ENCODE peak calls at places on chromosomes 7 and 10, in nine cellular contexts. S is AG10803, K is foreskin fibroblast, L is IMR-90, H is ascending aorta, W is Caco-2, A is spleen, X is dorsolateral prefrontal cortex, U is WTC11. D is an unnamed sample.

GRCh38 chr7:55288070-55288824 is 76.9 kb upstream of the LANCL2 start:
- DNase-seq in A (no peak), W (no peak), L (no peak), X (no peak), U (no peak), S (no peak), K (peak), H (no peak), D (no peak)

GRCh38 chr7:66335318-66335717 is 130.2 kb downstream of the TPST1 start:
- DNase-seq in L (peak), K (no peak), A (no peak), U (no peak), X (no peak), S (no peak), H (no peak), W (no peak), D (no peak)

GRCh38 chr7:16668978-16669377 is 23.0 kb downstream of the BZW2 start:
- DNase-seq in W (no peak), A (no peak), H (no peak), L (no peak), X (no peak), K (peak), S (peak), U (no peak), D (no peak)

GRCh38 chr7:149871576-149871975 is 2.2 kb upstream of the ATP6V0E2 start:
- DNase-seq in U (no peak), X (no peak), S (no peak), L (no peak), H (no peak), W (no peak), A (no peak), K (no peak), D (no peak)

GRCh38 chr10:3786295-3786981 is 1.4 kb upstream of the KLF6 start:
- DNase-seq in W (peak), X (no peak), L (peak), K (peak), S (peak), H (no peak), U (peak), A (peak), D (peak)

GRCh38 chr10:76106611-76107010 is 675.2 kb downstream of the LRMDA start:
- DNase-seq in S (no peak), H (no peak), U (no peak), W (no peak), L (no peak), K (no peak), X (no peak), A (no peak), D (peak)

GRCh38 chr7:47912332-47912731 is 35.9 kb downstream of the PKD1L1 start:
- DNase-seq in U (no peak), A (no peak), K (no peak), H (peak), W (no peak), X (no peak), L (no peak), S (no peak), D (no peak)

GRCh38 chr10:100528885-100529472 is 692 bp downstream of the NDUFB8 start:
- DNase-seq in S (no peak), K (peak), H (no peak), L (no peak), X (no peak), W (no peak), U (no peak), A (no peak), D (peak)

GRCh38 chr10:77162697-77163096 is 474.9 kb downstream of the KCNMA1 start:
- DNase-seq in W (no peak), X (no peak), L (peak), H (no peak), S (peak), K (peak), A (no peak), U (no peak), D (no peak)

GRCh38 chr7:26073041-26073440 is 79.0 kb upstream of the NFE2L3 start:
- DNase-seq in L (no peak), U (no peak), K (no peak), W (no peak), H (no peak), A (no peak), S (no peak), X (no peak), D (no peak)

GRCh38 chr10:17026686-17027485 is 102.7 kb downstream of the CUBN start:
- DNase-seq in S (peak), K (peak), A (no peak), U (no peak), L (peak), X (no peak), H (no peak), W (no peak), D (no peak)

GRCh38 chr7:16914771-16915170 is 33.0 kb upstream of the AGR3 start:
- DNase-seq in A (no peak), L (no peak), U (no peak), H (no peak), X (no peak), W (peak), K (no peak), S (no peak), D (no peak)

GRCh38 chr10:104642311-104643022 is 1.4 kb downstream of the SORCS3 start:
- DNase-seq in S (no peak), K (peak), U (peak), W (no peak), A (no peak), X (peak), L (no peak), H (no peak), D (peak)

GRCh38 chr10:107733328-107733727 is 568.8 kb upstream of the SORCS1 start:
- DNase-seq in S (peak), W (no peak), H (no peak), L (peak), K (peak), X (no peak), A (no peak), U (no peak), D (no peak)

GRCh38 chr10:13961096-13961495 is 369.6 kb downstream of the FRMD4A start:
- DNase-seq in W (no peak), H (no peak), X (no peak), L (peak), K (peak), A (no peak), S (peak), U (no peak), D (no peak)

GRCh38 chr10:75195035-75195763 is 15.4 kb upstream of the VDAC2 start:
- DNase-seq in X (no peak), L (peak), K (peak), U (no peak), H (peak), W (no peak), A (no peak), S (peak), D (no peak)

GRCh38 chr10:25294032-25294926 is 119.5 kb downstream of the GPR158 start:
- DNase-seq in X (no peak), U (no peak), H (no peak), S (no peak), K (peak), W (no peak), L (peak), A (no peak), D (no peak)

GRCh38 chr10:3749597-3750351 is 35.2 kb downstream of the KLF6 start:
- DNase-seq in A (no peak), W (no peak), X (no peak), U (no peak), S (peak), K (peak), H (peak), L (peak), D (peak)

GRCh38 chr7:78492146-78492545 is 693.6 kb downstream of the PHTF2 start:
- DNase-seq in U (no peak), S (no peak), L (no peak), A (no peak), W (no peak), H (no peak), X (no peak), K (no peak), D (no peak)

GRCh38 chr10:29878492-29878891 is 180.9 kb downstream of the JCAD start:
- DNase-seq in K (no peak), L (no peak), U (no peak), S (no peak), W (no peak), X (no peak), A (no peak), H (no peak), D (peak)

GRCh38 chr10:100645609-100646008 is 99.8 kb upstream of the PAX2 start:
- DNase-seq in A (no peak), U (no peak), X (no peak), K (no peak), H (no peak), W (no peak), S (no peak), L (no peak), D (no peak)

GRCh38 chr10:87656431-87657072 is 3.1 kb upstream of the PAPSS2 start:
- DNase-seq in L (peak), A (no peak), S (peak), W (no peak), U (no peak), X (no peak), K (peak), H (no peak), D (no peak)

GRCh38 chr10:112706580-112706979 is 243.5 kb upstream of the TCF7L2 start:
- DNase-seq in A (no peak), W (no peak), H (no peak), S (no peak), L (no peak), U (no peak), X (no peak), K (no peak), D (no peak)

GRCh38 chr7:141359740-141360413 is 191.3 kb upstream of the AGK start:
- DNase-seq in S (no peak), K (no peak), U (no peak), H (no peak), L (no peak), A (no peak), X (no peak), W (no peak), D (no peak)

GRCh38 chr10:131930150-131930549 is 29.3 kb downstream of the PPP2R2D start:
- DNase-seq in L (no peak), H (no peak), A (peak), K (no peak), U (no peak), W (no peak), X (no peak), S (no peak), D (no peak)

GRCh38 chr10:131926743-131927595 is 26.2 kb downstream of the PPP2R2D start:
- DNase-seq in A (no peak), U (no peak), L (no peak), S (no peak), X (no peak), H (peak), W (no peak), K (no peak), D (no peak)

GRCh38 chr10:131930586-131931330 is 29.9 kb downstream of the PPP2R2D start:
- DNase-seq in S (no peak), H (no peak), U (no peak), L (no peak), A (peak), K (no peak), X (no peak), W (no peak), D (no peak)

GRCh38 chr10:131928248-131929095 is 27.7 kb downstream of the PPP2R2D start:
- DNase-seq in A (peak), X (no peak), S (no peak), W (no peak), U (no peak), K (no peak), H (peak), L (peak), D (no peak)

GRCh38 chr10:131929122-131929845 is 28.5 kb downstream of the PPP2R2D start:
- DNase-seq in X (no peak), K (no peak), H (peak), S (no peak), A (peak), W (no peak), L (no peak), U (peak), D (no peak)
- TF ChIP-seq CTCF in X (no peak), K (no peak), H (no peak), S (no peak), A (no peak), W (no peak), L (no peak), U (no peak), D (no peak)

GRCh38 chr10:78419481-78420265 is 386.0 kb downstream of the RPS24 start:
- DNase-seq in H (peak), L (no peak), X (no peak), A (no peak), W (no peak), S (no peak), K (no peak), U (no peak), D (no peak)
- TF ChIP-seq CTCF in H (no peak), L (no peak), X (no peak), A (no peak), W (no peak), S (no peak), K (no peak), U (no peak), D (no peak)

DNA sequence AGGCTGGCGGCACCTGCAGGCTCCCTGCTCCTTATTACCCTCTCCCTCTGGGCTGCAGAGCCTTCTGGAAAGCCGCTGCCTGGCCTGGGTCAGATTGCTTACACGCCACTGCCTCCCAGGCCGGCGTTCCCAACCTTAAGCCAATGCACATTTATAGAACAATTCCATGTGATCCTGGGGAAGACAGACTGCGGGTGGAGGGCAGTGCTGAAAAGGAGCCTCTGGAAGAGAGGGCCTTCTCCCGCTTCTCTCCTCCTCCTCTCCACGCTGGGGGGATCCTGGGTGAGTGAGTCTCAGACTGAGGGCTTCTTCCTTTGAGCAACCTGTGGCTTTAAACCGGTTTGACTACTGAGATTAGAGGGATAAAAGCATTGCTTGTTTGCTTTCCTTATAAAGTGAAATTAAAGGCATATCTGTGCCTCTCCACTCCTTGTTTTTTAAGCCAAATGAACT is 5.5 kb downstream of the TACC2 start:
- DNase-seq in U (peak), S (no peak), H (peak), K (peak), L (no peak), X (no peak), W (peak), A (no peak), D (peak)
- TF ChIP-seq CTCF in U (no peak), S (no peak), H (no peak), K (no peak), L (no peak), X (no peak), W (no peak), A (no peak), D (no peak)

GRCh38 chr7:101746311-101746710 is 71.1 kb upstream of the CUX1 start:
- DNase-seq in L (no peak), H (no peak), U (no peak), S (no peak), X (no peak), K (no peak), W (no peak), A (no peak), D (no peak)

GRCh38 chr7:101743995-101744360 is 73.4 kb upstream of the CUX1 start:
- DNase-seq in K (no peak), X (no peak), S (no peak), H (no peak), A (no peak), L (no peak), U (peak), W (no peak), D (peak)

GRCh38 chr7:101740981-101741725 is 76.3 kb upstream of the CUX1 start:
- DNase-seq in X (no peak), L (no peak), U (no peak), S (no peak), K (no peak), A (no peak), W (no peak), H (no peak), D (no peak)

GRCh38 chr7:101744588-101744987 is 72.8 kb upstream of the CUX1 start:
- DNase-seq in X (no peak), L (no peak), A (no peak), U (no peak), K (no peak), H (no peak), S (no peak), W (no peak), D (no peak)

DNA sequence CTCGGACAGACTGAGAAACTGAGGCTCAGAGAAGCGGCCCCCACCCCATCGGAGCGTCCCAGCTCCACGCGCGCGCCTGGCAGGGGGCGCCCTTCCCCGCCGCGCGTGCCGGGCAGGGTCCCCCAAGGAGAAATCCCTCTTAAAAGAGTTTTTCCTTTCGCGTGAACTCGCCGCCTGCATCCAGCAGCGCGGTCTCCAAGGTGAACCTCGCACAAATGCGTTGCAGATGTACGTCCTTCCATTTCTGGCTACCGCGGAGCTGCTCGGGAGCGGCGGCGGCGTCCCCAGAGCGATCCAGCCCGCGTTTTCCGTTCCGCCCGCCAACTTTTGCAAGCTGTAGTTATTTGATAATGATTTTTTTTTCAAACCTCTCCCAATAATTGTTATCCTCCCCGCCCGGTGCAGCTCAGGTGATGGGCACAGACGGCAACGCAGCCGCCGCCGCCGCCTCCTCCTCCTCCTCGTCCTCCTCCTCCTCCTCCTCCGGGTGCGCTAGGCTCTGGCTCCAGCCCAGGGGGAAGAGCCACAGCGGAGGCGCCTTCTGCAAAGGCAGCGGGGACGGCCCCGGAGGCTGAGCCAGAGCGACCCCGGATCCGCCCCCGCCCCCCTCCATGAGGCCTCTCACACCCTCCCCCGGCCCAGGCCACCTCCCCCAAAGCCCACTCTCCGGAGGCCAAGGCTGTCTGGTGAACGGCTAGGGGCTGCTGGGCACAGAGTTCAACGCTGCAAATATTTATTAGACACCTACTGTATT is 74.0 kb upstream of the CUX1 start:
- DNase-seq in W (peak), U (peak), K (peak), L (peak), H (peak), X (no peak), A (peak), S (peak), D (peak)
- TF ChIP-seq CTCF in W (peak), U (no peak), K (peak), L (peak), H (peak), X (peak), A (peak), S (peak), D (peak)

GRCh38 chr10:84054743-84055142 is 84.6 kb upstream of the GHITM start:
- DNase-seq in X (no peak), U (peak), A (no peak), L (no peak), W (no peak), S (no peak), H (no peak), K (no peak), D (no peak)
- TF ChIP-seq CTCF in X (no peak), U (no peak), A (no peak), L (no peak), W (peak), S (no peak), H (no peak), K (no peak), D (no peak)

D was measured in glutamatergic neuron.